ENCODE peak calls at places on chromosomes 3 and 15, in five cellular contexts. X, A, B, H and N are unnamed samples.

GRCh38 chr3:179166561-179167201 is 18.5 kb downstream of the PIK3CA start:
- DNase-seq in X (no peak), A (no peak), B (no peak), H (no peak), N (no peak)

GRCh38 chr3:172104471-172105072 is 65.2 kb downstream of the FNDC3B start:
- DNase-seq in X (no peak), A (peak; percentile 17), B (no peak), H (no peak), N (no peak)

GRCh38 chr3:109154989-109155388 is 18.5 kb downstream of the C3orf85 start:
- DNase-seq in X (no peak), A (no peak), B (no peak), H (no peak), N (no peak)

GRCh38 chr3:147540921-147541320 is 131.8 kb downstream of the ZIC1 start:
- DNase-seq in X (no peak), A (no peak), B (no peak), H (no peak), N (no peak)

GRCh38 chr15:33091983-33092688 is 102.4 kb downstream of the FMN1 start:
- DNase-seq in X (peak; percentile 47), A (no peak), B (no peak), H (no peak), N (no peak)

GRCh38 chr3:86249833-86250232 is 741.1 kb downstream of the VGLL3 start:
- DNase-seq in X (no peak), A (no peak), B (no peak), H (no peak), N (no peak)

GRCh38 chr3:171353423-171353822 is 106.8 kb downstream of the TNIK start:
- DNase-seq in X (peak; percentile 38), A (no peak), B (no peak), H (no peak), N (no peak)

GRCh38 chr3:180538493-180538892 is 63.5 kb upstream of the TTC14 start:
- DNase-seq in X (no peak), A (no peak), B (no peak), H (no peak), N (no peak)

GRCh38 chr3:16456784-16457415 is 56.6 kb downstream of the RFTN1 start:
- DNase-seq in X (peak; percentile 93), A (no peak), B (no peak), H (peak; percentile 71), N (no peak)

GRCh38 chr3:101518421-101518871 is 5.4 kb upstream of the SENP7 start:
- DNase-seq in X (peak; percentile 32), A (no peak), B (peak; percentile 75), H (no peak), N (peak; percentile 20)

GRCh38 chr15:26561130-26561529 is 211.7 kb downstream of the GABRB3 start:
- DNase-seq in X (no peak), A (no peak), B (no peak), H (no peak), N (no peak)